ENCODE peak calls at places on chromosomes 12 and 14, in four cellular contexts. One of them, this sample, is unnamed.

GRCh38 chr14:65042731-65043372 is 56.2 kb downstream of the FNTB start:
- DNase-seq in SK-N-SH: no peak
- DNase-seq in K562: peak; percentile 91
- DNase-seq in WTC11: no peak
- DNase-seq in this sample: no peak

GRCh38 chr12:79114896-79115295 is 250.3 kb downstream of the SYT1 start:
- DNase-seq in K562: no peak
- DNase-seq in WTC11: no peak
- DNase-seq in SK-N-SH: no peak
- DNase-seq in this sample: no peak

GRCh38 chr14:33404054-33404453 is 465.4 kb downstream of the NPAS3 start:
- DNase-seq in K562: no peak
- DNase-seq in SK-N-SH: no peak
- DNase-seq in WTC11: no peak
- DNase-seq in this sample: no peak

GRCh38 chr12:93380480-93381121 is 2.9 kb downstream of the NUDT4 start:
- DNase-seq in WTC11: no peak
- DNase-seq in K562: no peak
- DNase-seq in SK-N-SH: peak; percentile 50
- DNase-seq in this sample: no peak

GRCh38 chr12:18414671-18415070 is 153.4 kb downstream of the PIK3C2G start:
- DNase-seq in K562: no peak
- DNase-seq in SK-N-SH: no peak
- DNase-seq in WTC11: no peak
- DNase-seq in this sample: no peak

GRCh38 chr12:32917094-32917611 is 20.6 kb upstream of the PKP2 start:
- DNase-seq in WTC11: no peak
- DNase-seq in SK-N-SH: no peak
- DNase-seq in K562: no peak
- DNase-seq in this sample: no peak

GRCh38 chr14:99384446-99385417 is 95.9 kb downstream of the SETD3 start:
- DNase-seq in K562: no peak
- DNase-seq in SK-N-SH: no peak
- DNase-seq in WTC11: no peak
- DNase-seq in this sample: no peak

GRCh38 chr12:26100966-26101744 is 23.7 kb downstream of the BHLHE41 start:
- DNase-seq in SK-N-SH: no peak
- DNase-seq in WTC11: no peak
- DNase-seq in K562: no peak
- DNase-seq in this sample: no peak

GRCh38 chr12:126784328-126784921 is 1482.5 kb upstream of the TMEM132C start:
- DNase-seq in SK-N-SH: peak; percentile 32
- DNase-seq in WTC11: peak; percentile 8
- DNase-seq in K562: peak; percentile 79
- DNase-seq in this sample: peak; percentile 83

GRCh38 chr12:117189725-117190209 is 503 bp downstream of the FBXO21 start:
- DNase-seq in WTC11: peak; percentile 40
- DNase-seq in SK-N-SH: peak; percentile 81
- DNase-seq in K562: peak; percentile 34
- DNase-seq in this sample: peak; percentile 60

GRCh38 chr12:117192057-117192456 is 1.8 kb upstream of the FBXO21 start:
- DNase-seq in WTC11: no peak
- DNase-seq in K562: peak; percentile 14
- DNase-seq in SK-N-SH: no peak
- DNase-seq in this sample: no peak

GRCh38 chr12:117190210-117190781 is at the start of gene FBXO21:
- DNase-seq in K562: peak; percentile 92
- DNase-seq in SK-N-SH: peak; percentile 99
- DNase-seq in WTC11: peak; percentile 94
- DNase-seq in this sample: peak; percentile 98

GRCh38 chr12:117188121-117188665 is 2.1 kb downstream of the FBXO21 start:
- DNase-seq in SK-N-SH: no peak
- DNase-seq in K562: no peak
- DNase-seq in WTC11: no peak
- DNase-seq in this sample: no peak

DNA sequence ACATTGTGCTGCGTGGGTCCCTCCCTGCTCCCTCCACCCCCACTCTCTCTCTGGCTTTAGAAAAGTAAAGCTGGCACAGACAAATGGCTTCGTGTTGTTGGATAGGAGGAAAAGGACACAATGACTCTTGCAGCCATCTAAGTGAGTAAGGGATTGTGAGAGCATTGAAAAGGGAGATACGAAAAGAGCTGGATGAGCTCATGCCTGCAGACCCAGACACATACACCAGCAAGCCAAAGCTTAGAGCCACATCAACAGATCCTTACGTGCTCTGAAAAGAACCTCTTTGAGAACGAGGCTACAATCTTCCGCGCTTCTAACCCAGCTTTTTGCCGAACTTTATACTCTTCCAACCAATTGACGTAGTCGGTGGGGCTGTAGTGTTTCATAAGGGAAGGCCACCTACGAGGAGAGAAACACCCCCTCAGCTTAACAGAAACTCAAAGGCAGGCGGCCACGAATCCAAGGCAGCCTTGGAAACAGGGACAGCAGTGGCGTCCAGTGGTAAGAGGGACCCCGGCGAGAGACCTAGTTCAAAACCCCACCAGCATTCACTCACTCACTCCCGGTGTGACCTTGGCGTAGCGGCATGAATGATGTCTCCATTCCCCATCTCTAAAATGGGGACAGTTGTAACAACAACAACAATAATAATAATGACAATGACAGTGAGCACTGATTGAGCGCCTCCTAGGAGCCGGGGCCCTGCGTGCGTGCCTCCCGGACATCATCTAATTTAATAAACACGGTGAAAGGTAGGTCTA is 1.1 kb downstream of the FBXO21 start:
- DNase-seq in SK-N-SH: no peak
- DNase-seq in WTC11: no peak
- DNase-seq in K562: no peak
- DNase-seq in this sample: no peak
- TF ChIP-seq TEAD4 in SK-N-SH: no peak
- TF ChIP-seq TEAD4 in WTC11: no peak
- TF ChIP-seq TEAD4 in K562: no peak
- TF ChIP-seq TEAD4 in this sample: no peak

DNA sequence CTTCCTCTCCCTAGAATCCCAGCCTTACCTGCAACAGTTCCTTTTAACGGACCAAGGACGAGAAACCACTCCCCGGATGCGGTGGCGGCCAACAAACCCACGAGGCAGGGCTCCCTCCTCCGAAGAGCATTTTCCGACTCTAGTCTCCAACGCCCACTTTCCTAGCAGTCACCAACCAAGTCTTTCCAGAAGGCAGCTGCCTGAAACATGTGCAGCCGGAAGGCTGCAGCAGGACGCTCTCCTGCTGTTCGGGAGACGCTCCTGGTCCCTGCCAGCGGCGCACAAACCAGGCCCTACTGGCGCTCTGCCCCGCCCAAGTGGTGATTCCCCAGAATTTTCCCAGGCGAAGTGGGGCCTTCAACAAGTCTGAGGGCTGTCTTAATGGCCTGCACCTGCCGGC is 21.1 kb upstream of the ADAM20 start:
- DNase-seq in K562: no peak
- DNase-seq in WTC11: peak; percentile 50
- DNase-seq in SK-N-SH: no peak
- DNase-seq in this sample: peak; percentile 3
- TF ChIP-seq TEAD4 in K562: no peak
- TF ChIP-seq TEAD4 in WTC11: no peak
- TF ChIP-seq TEAD4 in SK-N-SH: no peak
- TF ChIP-seq TEAD4 in this sample: no peak

GRCh38 chr12:4417471-4417870 is 28.1 kb downstream of the FGF6 start:
- DNase-seq in WTC11: no peak
- DNase-seq in K562: no peak
- DNase-seq in SK-N-SH: peak; percentile 30
- DNase-seq in this sample: no peak
- TF ChIP-seq TEAD4 in WTC11: no peak
- TF ChIP-seq TEAD4 in K562: no peak
- TF ChIP-seq TEAD4 in SK-N-SH: no peak
- TF ChIP-seq TEAD4 in this sample: no peak

DNA sequence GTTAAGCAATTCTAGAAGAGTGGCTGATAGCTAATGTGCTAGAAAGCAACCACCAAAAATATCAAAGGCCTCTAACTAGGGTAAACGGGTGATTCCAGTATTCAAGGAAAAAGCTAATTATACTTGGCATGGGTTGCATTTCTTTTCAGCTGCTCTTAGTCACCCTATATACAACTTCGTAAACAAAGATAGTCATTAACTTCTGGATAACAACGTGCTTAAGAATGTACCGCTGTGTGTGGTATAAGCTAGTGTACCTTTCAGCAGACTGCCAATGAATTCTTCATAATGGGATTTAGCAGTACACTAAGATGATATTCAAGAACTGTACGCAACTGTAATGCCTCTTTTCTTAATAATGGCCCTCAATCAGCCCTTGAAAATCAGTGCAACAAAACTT is 42.2 kb upstream of the SLC6A13 start:
- DNase-seq in WTC11: no peak
- DNase-seq in K562: no peak
- DNase-seq in SK-N-SH: no peak
- DNase-seq in this sample: no peak
- TF ChIP-seq TEAD4 in WTC11: no peak
- TF ChIP-seq TEAD4 in K562: no peak
- TF ChIP-seq TEAD4 in SK-N-SH: no peak
- TF ChIP-seq TEAD4 in this sample: no peak

This sample was measured in H1.